ENCODE peak calls at places on chromosomes 2 and 18, in nine cellular contexts. I, Y, N, F, G, L, R, Q and E are unnamed samples.

GRCh38 chr2:152716805-152717241 is 438 bp downstream of the PRPF40A start:
- DNase-seq in I (no peak), Y (no peak), N (peak; percentile 55), F (peak; percentile 53), G (no peak), L (no peak), R (peak; percentile 14), Q (peak; percentile 55), E (peak; percentile 6)

GRCh38 chr18:44968336-44968735 is 287.6 kb downstream of the SETBP1 start:
- DNase-seq in I (no peak), Y (no peak), N (no peak), F (no peak), G (no peak), L (no peak), R (no peak), Q (no peak), E (peak; percentile 15)

GRCh38 chr2:182066439-182067061 is 80.9 kb downstream of the PPP1R1C start:
- DNase-seq in I (no peak), Y (no peak), N (peak; percentile 80), F (no peak), G (peak; percentile 99), L (no peak), R (no peak), Q (no peak), E (no peak)

GRCh38 chr2:241902357-241902991 is 32.9 kb downstream of the RTP5 start:
- DNase-seq in I (peak; percentile 20), Y (peak; percentile 75), N (no peak), F (no peak), G (no peak), L (no peak), R (no peak), Q (no peak), E (peak; percentile 73)

GRCh38 chr2:191428141-191428540 is 182.9 kb downstream of the MYO1B start:
- DNase-seq in I (no peak), Y (no peak), N (no peak), F (no peak), G (no peak), L (no peak), R (no peak), Q (no peak), E (no peak)

GRCh38 chr2:11048335-11049008 is 106.8 kb upstream of the SLC66A3 start:
- DNase-seq in I (no peak), Y (no peak), N (no peak), F (no peak), G (no peak), L (no peak), R (no peak), Q (no peak), E (no peak)

GRCh38 chr2:19140463-19141208 is 217.8 kb downstream of the OSR1 start:
- DNase-seq in I (no peak), Y (no peak), N (peak; percentile 52), F (no peak), G (peak; percentile 95), L (peak; percentile 53), R (peak; percentile 92), Q (no peak), E (no peak)

GRCh38 chr2:128228894-128229293 is 89.8 kb downstream of the HS6ST1 start:
- DNase-seq in I (no peak), Y (no peak), N (peak; percentile 24), F (no peak), G (peak; percentile 25), L (no peak), R (no peak), Q (no peak), E (no peak)

GRCh38 chr18:29823671-29824070 is 1218.9 kb downstream of the DSC3 start:
- DNase-seq in I (no peak), Y (no peak), N (peak; percentile 1), F (no peak), G (no peak), L (no peak), R (no peak), Q (no peak), E (no peak)

GRCh38 chr2:239263937-239264837 is 136.6 kb downstream of the HDAC4 start:
- DNase-seq in I (peak; percentile 59), Y (peak; percentile 71), N (peak; percentile 38), F (peak; percentile 58), G (peak; percentile 63), L (no peak), R (no peak), Q (peak; percentile 62), E (no peak)

GRCh38 chr2:171670655-171671054 is 16.6 kb upstream of the DYNC1I2 start:
- DNase-seq in I (no peak), Y (no peak), N (no peak), F (no peak), G (peak; percentile 21), L (no peak), R (no peak), Q (no peak), E (no peak)

GRCh38 chr2:188853307-188853706 is 120.9 kb upstream of the COL3A1 start:
- DNase-seq in I (no peak), Y (no peak), N (peak; percentile 90), F (no peak), G (peak; percentile 96), L (no peak), R (no peak), Q (no peak), E (no peak)

GRCh38 chr2:120227111-120227991 is 4.2 kb upstream of the TMEM185B start:
- DNase-seq in I (peak; percentile 55), Y (peak; percentile 43), N (no peak), F (no peak), G (no peak), L (no peak), R (no peak), Q (peak; percentile 43), E (no peak)

GRCh38 chr18:55419939-55420664 is 167.9 kb downstream of the TCF4 start:
- DNase-seq in I (no peak), Y (no peak), N (peak; percentile 65), F (no peak), G (no peak), L (no peak), R (no peak), Q (no peak), E (no peak)

GRCh38 chr2:220188031-220188430 is 560.6 kb downstream of the SLC4A3 start:
- DNase-seq in I (no peak), Y (no peak), N (peak; percentile 88), F (no peak), G (peak; percentile 43), L (no peak), R (peak; percentile 16), Q (no peak), E (no peak)

GRCh38 chr2:15650616-15651366 is 59.1 kb downstream of the DDX1 start:
- DNase-seq in I (no peak), Y (no peak), N (no peak), F (no peak), G (no peak), L (no peak), R (no peak), Q (no peak), E (no peak)

GRCh38 chr2:44748-45341 is 1.5 kb downstream of the FAM110C start:
- DNase-seq in I (no peak), Y (no peak), N (no peak), F (no peak), G (no peak), L (peak; percentile 24), R (no peak), Q (no peak), E (peak; percentile 85)

GRCh38 chr2:10792660-10793400 is 19.8 kb downstream of the PDIA6 start:
- DNase-seq in I (no peak), Y (peak; percentile 56), N (no peak), F (no peak), G (no peak), L (no peak), R (no peak), Q (no peak), E (no peak)

GRCh38 chr2:135945521-135945920 is 39.9 kb downstream of the DARS1 start:
- DNase-seq in I (no peak), Y (no peak), N (peak; percentile 17), F (no peak), G (no peak), L (no peak), R (no peak), Q (no peak), E (no peak)

GRCh38 chr18:77108001-77108692 is 24.4 kb downstream of the MBP start:
- DNase-seq in I (peak; percentile 56), Y (no peak), N (peak; percentile 89), F (no peak), G (peak; percentile 92), L (no peak), R (no peak), Q (no peak), E (peak; percentile 52)

GRCh38 chr18:77107218-77107815 is 25.3 kb downstream of the MBP start:
- DNase-seq in I (no peak), Y (no peak), N (no peak), F (no peak), G (no peak), L (no peak), R (no peak), Q (no peak), E (peak; percentile 63)

GRCh38 chr18:77110936-77111335 is 21.6 kb downstream of the MBP start:
- DNase-seq in I (no peak), Y (no peak), N (no peak), F (no peak), G (no peak), L (no peak), R (no peak), Q (no peak), E (no peak)

GRCh38 chr18:77110400-77110799 is 22.2 kb downstream of the MBP start:
- DNase-seq in I (no peak), Y (no peak), N (no peak), F (no peak), G (no peak), L (no peak), R (no peak), Q (no peak), E (no peak)

GRCh38 chr18:77108821-77109692 is 23.5 kb downstream of the MBP start:
- DNase-seq in I (no peak), Y (no peak), N (no peak), F (no peak), G (no peak), L (no peak), R (no peak), Q (no peak), E (no peak)
- H3K27ac ChIP-seq in I (peak overlapping the region; percentile 86), Y (no peak overlapping the region), N (peak overlapping the region; percentile 80), F (no peak overlapping the region), G (peak overlapping the region; percentile 40), L (peak overlapping the region; percentile 8), R (peak overlapping the region; percentile 64), Q (no peak overlapping the region), E (peak overlapping the region; percentile 76)

GRCh38 chr2:30249354-30249753 is 18.0 kb downstream of the LBH start:
- DNase-seq in I (no peak), Y (no peak), N (no peak), F (no peak), G (no peak), L (no peak), R (no peak), Q (no peak), E (no peak)
- H3K4me1 ChIP-seq in I (peaks cover 19% of the 10 kb centered on the region), Y (peaks cover 6% of the 10 kb centered on the region), N (peaks cover 36% of the 10 kb centered on the region), F (peaks cover 97% of the 10 kb centered on the region), G (peaks cover 39% of the 10 kb centered on the region), L (peaks cover 3% of the 10 kb centered on the region), R (peaks cover 73% of the 10 kb centered on the region), Q (peaks cover 85% of the 10 kb centered on the region), E (peaks cover 27% of the 10 kb centered on the region)

GRCh38 chr2:148479388-148479787 is 165.2 kb upstream of the EPC2 start:
- DNase-seq in I (no peak), Y (no peak), N (no peak), F (no peak), G (no peak), L (no peak), R (no peak), Q (no peak), E (no peak)
- H3K27ac ChIP-seq in I (no peak overlapping the region), Y (no peak overlapping the region), N (no peak overlapping the region), F (no peak overlapping the region), G (no peak overlapping the region), L (no peak overlapping the region), R (no peak overlapping the region), Q (no peak overlapping the region), E (no peak overlapping the region)

GRCh38 chr18:51588616-51589015 is 391.1 kb upstream of the MEX3C start:
- DNase-seq in I (no peak), Y (no peak), N (no peak), F (no peak), G (no peak), L (no peak), R (no peak), Q (no peak), E (no peak)
- H3K4me1 ChIP-seq in I (no peaks in the 10 kb centered on the region), Y (no peaks in the 10 kb centered on the region), N (no peaks in the 10 kb centered on the region), F (no peaks in the 10 kb centered on the region), G (no peaks in the 10 kb centered on the region), L (no peaks in the 10 kb centered on the region), R (no peaks in the 10 kb centered on the region), Q (no peaks in the 10 kb centered on the region), E (no peaks in the 10 kb centered on the region)